ENCODE peak calls at places on chromosomes 12 and 14, in ten cellular contexts. G is sigmoid colon; W is coronary artery; E is endothelial cell of umbilical vein; N is CD8-positive, alpha-beta memory T cell; D is prostate gland; S is A673; T is tibial artery; K is fibroblast of the aortic adventitia; M is cardiac muscle cell. J is an unnamed sample.

GRCh38 chr12:82873951-82874350 is 187.2 kb downstream of the TMTC2 start:
- DNase-seq in G (no peak), W (no peak), E (no peak), N (no peak), D (no peak), S (peak), T (no peak), K (no peak), M (no peak), J (no peak)

GRCh38 chr12:38585090-38585489 is 268.5 kb downstream of the ALG10B start:
- DNase-seq in G (no peak), W (no peak), E (no peak), N (no peak), D (no peak), S (no peak), T (no peak), K (no peak), M (no peak), J (no peak)

GRCh38 chr12:12979151-12979550 is 20.9 kb downstream of the HEBP1 start:
- DNase-seq in G (no peak), W (no peak), E (peak), N (no peak), D (no peak), S (no peak), T (no peak), K (peak), M (no peak), J (no peak)

GRCh38 chr12:48183091-48183875 is at the start of gene CCDC184:
- DNase-seq in G (peak), W (peak), E (peak), N (peak), D (no peak), S (peak), T (peak), K (peak), M (peak), J (peak)

GRCh38 chr12:92078167-92079053 is 67.2 kb downstream of the BTG1 start:
- DNase-seq in G (peak), W (no peak), E (peak), N (no peak), D (no peak), S (peak), T (no peak), K (peak), M (no peak), J (peak)

GRCh38 chr14:67919259-67919658 is 99.7 kb downstream of the RAD51B start:
- DNase-seq in G (no peak), W (no peak), E (peak), N (no peak), D (no peak), S (no peak), T (no peak), K (peak), M (no peak), J (no peak)

GRCh38 chr12:62933871-62934798 is 815 bp downstream of the PPM1H start:
- DNase-seq in G (no peak), W (peak), E (peak), N (no peak), D (peak), S (peak), T (peak), K (peak), M (peak), J (peak)

GRCh38 chr14:48575772-48576171 is 900.4 kb upstream of the MDGA2 start:
- DNase-seq in G (no peak), W (no peak), E (no peak), N (no peak), D (no peak), S (no peak), T (no peak), K (no peak), M (no peak), J (no peak)

GRCh38 chr14:95297832-95298231 is 21.9 kb downstream of the CLMN start:
- DNase-seq in G (no peak), W (no peak), E (no peak), N (no peak), D (no peak), S (no peak), T (no peak), K (no peak), M (no peak), J (no peak)

GRCh38 chr12:86256169-86256568 is at the start of gene MGAT4C:
- DNase-seq in G (no peak), W (no peak), E (no peak), N (no peak), D (no peak), S (peak), T (no peak), K (no peak), M (peak), J (no peak)

GRCh38 chr12:117662220-117662619 is 300.8 kb upstream of the NOS1 start:
- DNase-seq in G (no peak), W (no peak), E (no peak), N (no peak), D (no peak), S (no peak), T (no peak), K (no peak), M (no peak), J (no peak)

GRCh38 chr12:27680638-27681037 is 15.6 kb upstream of the REP15 start:
- DNase-seq in G (no peak), W (no peak), E (no peak), N (no peak), D (no peak), S (no peak), T (no peak), K (no peak), M (no peak), J (no peak)

GRCh38 chr14:99721792-99722516 is 37.9 kb downstream of the CYP46A1 start:
- DNase-seq in G (no peak), W (peak), E (no peak), N (no peak), D (no peak), S (no peak), T (peak), K (no peak), M (no peak), J (no peak)

GRCh38 chr12:25904442-25904841 is 54.0 kb upstream of the RASSF8 start:
- DNase-seq in G (no peak), W (no peak), E (no peak), N (no peak), D (no peak), S (no peak), T (no peak), K (peak), M (no peak), J (peak)

GRCh38 chr14:76867536-76868452 is 41.6 kb downstream of the LRRC74A start:
- DNase-seq in G (no peak), W (no peak), E (no peak), N (no peak), D (no peak), S (peak), T (no peak), K (no peak), M (no peak), J (peak)

GRCh38 chr12:97276198-97276580 is 186.4 kb upstream of the RMST start:
- DNase-seq in G (no peak), W (no peak), E (no peak), N (no peak), D (no peak), S (no peak), T (no peak), K (no peak), M (no peak), J (no peak)

GRCh38 chr14:81303258-81303935 is 82.6 kb upstream of the GTF2A1 start:
- DNase-seq in G (no peak), W (no peak), E (no peak), N (no peak), D (no peak), S (no peak), T (no peak), K (no peak), M (no peak), J (peak)

GRCh38 chr12:120468846-120469449 is 600 bp downstream of the SRSF9 start:
- DNase-seq in G (peak), W (no peak), E (peak), N (no peak), D (peak), S (peak), T (peak), K (no peak), M (no peak), J (no peak)

GRCh38 chr12:93734784-93735183 is 57.6 kb downstream of the CRADD start:
- DNase-seq in G (no peak), W (no peak), E (peak), N (no peak), D (no peak), S (no peak), T (no peak), K (no peak), M (no peak), J (no peak)

GRCh38 chr12:49687941-49688340 is 19.3 kb downstream of the FMNL3 start:
- DNase-seq in G (no peak), W (no peak), E (no peak), N (no peak), D (no peak), S (no peak), T (no peak), K (no peak), M (no peak), J (no peak)

GRCh38 chr14:75120546-75121291 is 6.1 kb downstream of the NEK9 start:
- DNase-seq in G (no peak), W (no peak), E (no peak), N (no peak), D (no peak), S (no peak), T (no peak), K (no peak), M (no peak), J (peak)

GRCh38 chr12:65466906-65467305 is 188.4 kb downstream of the MSRB3 start:
- DNase-seq in G (no peak), W (no peak), E (no peak), N (no peak), D (no peak), S (no peak), T (no peak), K (peak), M (no peak), J (no peak)

GRCh38 chr14:61887628-61888027 is 125.4 kb downstream of the SNAPC1 start:
- DNase-seq in G (no peak), W (no peak), E (no peak), N (no peak), D (no peak), S (no peak), T (no peak), K (no peak), M (no peak), J (no peak)

GRCh38 chr12:49059063-49059384 is 1.6 kb downstream of the KMT2D start:
- DNase-seq in G (no peak), W (peak), E (no peak), N (no peak), D (no peak), S (no peak), T (no peak), K (no peak), M (no peak), J (no peak)

GRCh38 chr12:83388551-83388950 is 701.8 kb downstream of the TMTC2 start:
- DNase-seq in G (no peak), W (no peak), E (no peak), N (no peak), D (no peak), S (no peak), T (no peak), K (no peak), M (no peak), J (no peak)

GRCh38 chr12:131116437-131117117 is 162.9 kb downstream of the ADGRD1 start:
- DNase-seq in G (peak), W (no peak), E (no peak), N (no peak), D (no peak), S (no peak), T (no peak), K (peak), M (peak), J (peak)

GRCh38 chr14:24605435-24606190 is 3.9 kb downstream of the GZMH start:
- DNase-seq in G (no peak), W (no peak), E (peak), N (peak), D (no peak), S (peak), T (no peak), K (no peak), M (no peak), J (peak)

GRCh38 chr12:56115329-56115728 is 1.1 kb upstream of the RPL41 start:
- DNase-seq in G (peak), W (peak), E (peak), N (no peak), D (no peak), S (no peak), T (no peak), K (peak), M (no peak), J (no peak)

GRCh38 chr12:47048541-47048940 is 30.9 kb upstream of the PCED1B start:
- DNase-seq in G (no peak), W (no peak), E (no peak), N (no peak), D (no peak), S (no peak), T (no peak), K (no peak), M (no peak), J (no peak)

DNA sequence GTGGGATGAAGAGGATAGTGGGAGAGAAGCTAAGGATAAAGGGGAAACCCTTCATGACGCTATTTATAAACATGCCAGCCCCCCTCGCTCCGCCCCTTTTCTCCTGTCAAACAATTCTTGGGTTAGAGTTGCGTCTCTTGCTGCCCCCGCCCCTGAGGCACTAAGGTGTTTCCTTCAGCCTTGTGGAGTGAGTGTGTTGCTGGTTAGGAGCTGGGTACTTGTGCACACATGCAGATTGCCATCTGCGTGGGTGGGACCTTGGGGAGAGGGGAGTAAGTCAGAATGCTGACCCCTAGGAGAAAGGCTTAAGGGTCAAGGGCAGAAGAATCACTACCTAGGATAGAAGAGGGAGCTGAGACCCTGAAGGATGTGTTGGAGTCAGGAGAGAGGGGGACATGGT is 5.4 kb downstream of the FOXJ2 start:
- DNase-seq in G (no peak), W (no peak), E (no peak), N (no peak), D (no peak), S (no peak), T (no peak), K (no peak), M (peak), J (no peak)
- H3K4me3 ChIP-seq in G (no peak), W (peak), E (no peak), N (no peak), D (no peak), S (peak), T (no peak), K (no peak), M (peak), J (no peak)

DNA sequence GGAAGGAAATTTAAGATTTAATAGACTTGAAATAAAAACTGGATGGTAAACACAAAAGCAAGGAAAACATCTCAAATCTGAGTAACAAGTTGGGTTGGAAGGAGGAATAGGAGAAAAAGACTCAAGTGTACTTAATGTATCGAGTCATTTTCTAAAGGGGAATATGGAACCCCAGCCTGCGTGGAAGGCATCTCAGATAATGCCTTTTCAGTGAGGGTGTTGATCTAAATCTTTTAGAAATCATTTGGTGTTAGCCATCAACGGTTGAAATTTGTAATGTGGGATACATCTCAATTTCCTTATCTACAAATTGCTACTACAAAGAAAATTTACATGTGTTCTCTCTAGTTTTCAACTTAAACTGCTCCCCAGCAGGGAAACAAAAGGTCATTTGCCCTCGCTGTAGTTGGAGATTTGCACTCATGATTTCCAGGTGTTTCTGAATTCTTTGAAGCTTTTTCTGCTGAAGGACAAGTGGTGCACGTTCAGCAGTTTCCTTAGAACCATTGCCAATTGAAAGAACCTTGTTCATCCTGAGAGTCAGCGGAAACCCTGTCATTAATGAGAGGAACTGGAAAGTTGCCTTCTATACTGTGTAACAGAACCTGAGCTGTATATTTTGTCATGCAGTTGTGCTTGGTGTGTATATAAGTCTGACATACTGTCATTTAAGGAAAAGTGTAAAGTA is 2.2 kb downstream of the PCBP2 start:
- DNase-seq in G (no peak), W (no peak), E (no peak), N (no peak), D (no peak), S (no peak), T (no peak), K (no peak), M (no peak), J (no peak)
- H3K4me3 ChIP-seq in G (no peak), W (peak), E (peak), N (no peak), D (peak), S (peak), T (no peak), K (peak), M (peak), J (peak)

DNA sequence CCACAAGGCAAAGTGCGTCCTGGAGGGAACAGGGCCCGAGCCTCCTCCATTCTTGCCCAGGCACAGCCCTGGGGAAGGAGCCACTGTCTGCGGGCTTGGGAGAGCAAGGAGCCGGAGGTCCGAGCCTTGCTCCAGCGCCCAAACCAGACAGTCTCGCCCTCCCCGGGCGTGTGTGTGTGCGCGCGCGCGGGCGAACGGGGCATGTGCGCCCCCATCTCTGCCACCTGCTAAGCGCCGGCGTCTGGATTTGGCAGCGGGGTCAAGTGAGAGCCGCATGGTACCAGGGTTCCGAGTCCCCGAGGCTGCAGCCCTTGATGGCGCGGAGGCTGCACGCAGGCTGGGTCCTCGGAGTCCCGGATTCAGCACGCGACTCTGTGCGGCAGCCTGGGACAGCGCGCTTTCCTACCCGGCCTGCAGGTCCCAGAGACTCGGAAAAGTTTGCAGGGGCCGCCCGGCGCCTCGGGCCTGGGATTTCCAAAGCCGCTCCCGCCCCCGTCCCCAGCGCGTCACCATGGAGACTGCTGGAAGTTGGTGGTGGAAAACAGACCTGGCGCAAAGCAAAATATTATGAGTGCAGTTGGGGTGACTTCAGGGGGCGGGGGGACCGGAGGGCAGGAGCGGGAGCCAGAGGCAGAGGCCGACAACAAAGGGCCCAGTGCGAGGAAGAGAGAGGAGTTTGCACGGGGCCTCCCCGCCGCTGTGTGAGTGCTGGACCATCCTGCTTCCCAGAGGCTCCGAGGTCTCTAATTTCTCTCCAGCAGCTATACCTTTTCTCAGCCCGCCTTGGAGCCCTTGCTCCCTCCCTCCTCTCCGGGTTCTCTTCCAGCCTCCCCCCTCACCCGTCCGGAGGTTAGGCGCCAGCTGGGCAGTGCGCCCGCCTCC is 4.2 kb downstream of the RFX4 start:
- DNase-seq in G (no peak), W (no peak), E (no peak), N (no peak), D (no peak), S (no peak), T (no peak), K (no peak), M (peak), J (no peak)
- H3K4me3 ChIP-seq in G (no peak), W (peak), E (no peak), N (no peak), D (no peak), S (no peak), T (no peak), K (no peak), M (peak), J (no peak)

DNA sequence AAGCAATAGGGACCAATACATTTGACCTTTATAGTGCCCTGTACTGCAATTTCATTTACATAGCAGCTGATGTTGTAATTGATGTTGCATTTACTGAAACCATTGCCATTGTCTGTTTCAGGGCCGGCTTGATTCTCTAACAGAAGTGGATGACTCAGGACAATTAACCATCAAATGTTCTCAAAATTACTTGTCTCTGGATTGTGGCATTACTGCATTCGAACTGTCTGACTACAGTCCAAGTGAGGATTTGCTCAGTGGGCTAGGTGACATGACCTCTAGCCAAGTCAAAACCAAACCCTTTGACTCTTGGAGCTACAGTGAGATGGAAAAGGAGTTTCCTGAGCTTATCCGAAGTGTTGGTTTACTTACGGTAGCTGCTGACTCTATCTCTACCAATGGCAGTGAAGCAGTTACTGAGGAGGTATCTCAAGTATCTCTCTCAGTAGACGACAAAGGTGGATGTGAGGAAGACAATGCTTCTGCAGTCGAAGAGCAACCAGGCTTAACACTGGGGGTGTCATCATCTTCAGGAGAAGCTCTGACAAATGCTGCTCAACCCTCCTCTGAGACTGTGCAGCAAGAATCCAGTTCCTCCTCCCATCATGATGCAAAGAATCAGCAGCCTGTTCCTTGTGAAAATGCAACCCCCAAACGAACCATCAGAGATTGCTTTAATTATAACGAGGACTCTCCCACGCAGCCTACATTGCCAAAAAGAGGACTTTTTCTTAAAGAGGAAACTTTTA is 216.2 kb downstream of the AKAP6 start:
- DNase-seq in G (no peak), W (no peak), E (no peak), N (no peak), D (no peak), S (no peak), T (no peak), K (no peak), M (no peak), J (no peak)
- H3K4me3 ChIP-seq in G (no peak), W (no peak), E (no peak), N (no peak), D (no peak), S (no peak), T (no peak), K (no peak), M (no peak), J (no peak)

J was measured in NB4.